ENCODE peak calls at places on chromosomes 2 and 18, in nine cellular contexts. U, Y, E, T, L, V, Q, N and G are unnamed samples.

GRCh38 chr2:128016620-128017019 is 11.2 kb downstream of the SAP130 start:
- DNase-seq in U (no peak), Y (no peak), E (no peak), T (no peak), L (no peak), V (no peak), Q (peak), N (no peak), G (no peak)

GRCh38 chr2:211487746-211488145 is 931.3 kb downstream of the CPS1 start:
- DNase-seq in U (no peak), Y (no peak), E (no peak), T (no peak), L (no peak), V (no peak), Q (no peak), N (no peak), G (no peak)

GRCh38 chr2:234964631-234965461 is 13.0 kb downstream of the SH3BP4 start:
- DNase-seq in U (no peak), Y (no peak), E (no peak), T (peak), L (no peak), V (no peak), Q (peak), N (no peak), G (no peak)

GRCh38 chr18:9365406-9365805 is 30.8 kb downstream of the TWSG1 start:
- DNase-seq in U (no peak), Y (no peak), E (no peak), T (peak), L (no peak), V (no peak), Q (peak), N (no peak), G (no peak)

GRCh38 chr18:40407913-40408312 is 1547.1 kb upstream of the PIK3C3 start:
- DNase-seq in U (no peak), Y (no peak), E (no peak), T (peak), L (no peak), V (no peak), Q (peak), N (no peak), G (no peak)

GRCh38 chr2:191355170-191355758 is 110.1 kb downstream of the MYO1B start:
- DNase-seq in U (no peak), Y (no peak), E (no peak), T (no peak), L (no peak), V (no peak), Q (no peak), N (no peak), G (no peak)

GRCh38 chr2:211899871-211900482 is 638.6 kb downstream of the ERBB4 start:
- DNase-seq in U (no peak), Y (no peak), E (no peak), T (no peak), L (no peak), V (no peak), Q (no peak), N (no peak), G (no peak)

GRCh38 chr2:50401772-50402653 is 629.9 kb downstream of the NRXN1 start:
- DNase-seq in U (peak), Y (peak), E (no peak), T (peak), L (no peak), V (no peak), Q (peak), N (no peak), G (no peak)

GRCh38 chr2:72562451-72563153 is 263.2 kb downstream of the EXOC6B start:
- DNase-seq in U (no peak), Y (no peak), E (no peak), T (peak), L (no peak), V (no peak), Q (peak), N (no peak), G (no peak)